ENCODE peak calls at places on chromosome 2, in five cellular contexts. P is astrocyte, Q is heart right ventricle, N is left lung, Z is pancreas. J is an unnamed sample.

GRCh38 chr2:173555833-173556232 is 201.2 kb downstream of the CDCA7 start:
- DNase-seq in N (no peak), Z (no peak), Q (no peak), P (peak; percentile 22), J (no peak)

GRCh38 chr2:35447210-35447609 is 908.4 kb upstream of the CRIM1 start:
- DNase-seq in N (no peak), Q (no peak), Z (no peak), P (no peak), J (no peak)

GRCh38 chr2:242032780-242033656 is 163.5 kb downstream of the RTP5 start:
- DNase-seq in Z (no peak), P (no peak), N (peak; percentile 43), Q (no peak), J (no peak)

GRCh38 chr2:120306091-120306490 is 39.8 kb upstream of the INHBB start:
- DNase-seq in N (peak; percentile 49), P (no peak), Z (no peak), Q (no peak), J (no peak)

GRCh38 chr2:2663401-2664036 is 332.4 kb upstream of the MYT1L start:
- DNase-seq in Z (no peak), P (peak; percentile 33), N (no peak), Q (no peak), J (no peak)

GRCh38 chr2:240600451-240600961 is 14.0 kb downstream of the CAPN10 start:
- DNase-seq in Q (peak; percentile 3), N (peak; percentile 77), Z (no peak), P (no peak), J (no peak)

GRCh38 chr2:78281164-78281563 is 744.3 kb upstream of the REG3G start:
- DNase-seq in N (no peak), Q (no peak), P (no peak), Z (no peak), J (no peak)

GRCh38 chr2:176491172-176491904 is 222.1 kb downstream of the MTX2 start:
- DNase-seq in N (no peak), Q (peak; percentile 58), P (peak; percentile 100), Z (no peak), J (peak; percentile 99)

GRCh38 chr2:187138240-187138639 is 289.3 kb upstream of the ZSWIM2 start:
- DNase-seq in Q (peak; percentile 33), N (peak; percentile 15), P (peak; percentile 27), Z (no peak), J (no peak)

GRCh38 chr2:220756653-220757052 is 815.5 kb downstream of the EPHA4 start:
- DNase-seq in N (no peak), P (no peak), Z (no peak), Q (no peak), J (no peak)

GRCh38 chr2:220744861-220745260 is 827.2 kb downstream of the EPHA4 start:
- DNase-seq in N (no peak), Z (no peak), P (no peak), Q (no peak), J (no peak)

GRCh38 chr2:138712212-138712979 is 67.8 kb downstream of the NXPH2 start:
- DNase-seq in P (peak; percentile 24), Z (no peak), N (no peak), Q (no peak), J (no peak)

GRCh38 chr2:167134381-167135072 is 246.2 kb downstream of the XIRP2 start:
- DNase-seq in Z (no peak), N (no peak), Q (no peak), P (peak; percentile 86), J (peak; percentile 59)

GRCh38 chr2:120783371-120783791 is 47.7 kb downstream of the GLI2 start:
- DNase-seq in N (no peak), Q (no peak), Z (no peak), P (peak; percentile 83), J (no peak)

GRCh38 chr2:224951723-224952481 is 90.4 kb downstream of the DOCK10 start:
- DNase-seq in Q (no peak), Z (no peak), N (no peak), P (no peak), J (no peak)

DNA sequence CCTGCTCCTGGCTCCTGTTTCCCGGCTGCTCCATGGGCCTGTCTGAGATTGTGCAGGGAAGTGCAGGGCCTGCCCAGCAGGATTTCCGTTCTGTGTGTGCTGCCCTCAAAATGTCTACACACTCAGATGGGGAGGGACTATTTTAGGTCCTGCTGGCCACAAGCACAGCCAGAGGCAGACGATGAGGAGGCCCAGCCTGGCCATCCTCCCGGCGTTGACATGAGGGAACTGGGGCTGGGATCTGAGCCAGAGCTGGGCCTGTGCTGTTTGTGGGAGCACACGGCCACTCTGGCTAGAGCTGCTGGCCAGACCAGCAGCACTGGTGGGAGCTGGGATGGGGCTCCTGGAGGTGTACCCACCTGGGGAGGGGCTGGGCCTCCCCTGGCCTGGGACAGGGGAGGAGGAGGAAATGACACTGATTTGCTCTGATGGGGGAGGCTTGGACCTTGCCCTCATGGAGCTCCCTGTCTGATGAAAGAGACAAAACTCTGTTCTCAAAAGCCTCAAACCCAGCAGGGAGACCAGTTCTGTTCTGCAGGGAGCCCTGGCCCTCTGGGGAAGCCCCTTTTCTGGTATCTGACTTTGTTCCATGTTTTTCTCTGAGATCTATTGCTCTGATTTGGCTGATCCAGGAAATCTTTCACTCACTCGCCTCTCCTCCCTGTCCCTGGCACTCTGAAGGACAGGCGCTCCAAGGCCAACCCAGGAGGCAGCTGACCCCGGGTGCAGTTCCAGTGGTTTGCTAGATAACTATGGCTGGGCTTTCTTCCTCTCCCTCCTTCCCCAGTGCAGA is 161.8 kb downstream of the DYSF start:
- DNase-seq in Q (peak; percentile 91), Z (peak; percentile 24), P (peak; percentile 44), N (no peak), J (no peak)
- H3K27ac ChIP-seq in Q (peak overlapping the region; percentile 95), Z (no peak overlapping the region), P (no peak overlapping the region), N (peak overlapping the region; percentile 58), J (no peak overlapping the region)

GRCh38 chr2:64402876-64403275 is 51.1 kb upstream of the LGALSL start:
- DNase-seq in Q (no peak), Z (no peak), N (no peak), P (no peak), J (no peak)

GRCh38 chr2:64404743-64405142 is 49.2 kb upstream of the LGALSL start:
- DNase-seq in Q (peak; percentile 23), P (no peak), Z (no peak), N (no peak), J (no peak)

GRCh38 chr2:64405476-64406406 is 48.2 kb upstream of the LGALSL start:
- DNase-seq in P (peak; percentile 58), Q (peak; percentile 38), Z (no peak), N (no peak), J (no peak)

GRCh38 chr2:64403426-64403825 is 50.5 kb upstream of the LGALSL start:
- DNase-seq in Q (no peak), P (no peak), Z (no peak), N (no peak), J (no peak)

GRCh38 chr2:64404002-64404731 is 49.8 kb upstream of the LGALSL start:
- DNase-seq in Q (peak; percentile 87), P (peak; percentile 69), N (peak; percentile 79), Z (peak; percentile 71), J (no peak)
- H3K27ac ChIP-seq in Q (peak overlapping the region; percentile 83), P (no peak overlapping the region), N (peak overlapping the region; percentile 75), Z (peak overlapping the region; percentile 72), J (no peak overlapping the region)

DNA sequence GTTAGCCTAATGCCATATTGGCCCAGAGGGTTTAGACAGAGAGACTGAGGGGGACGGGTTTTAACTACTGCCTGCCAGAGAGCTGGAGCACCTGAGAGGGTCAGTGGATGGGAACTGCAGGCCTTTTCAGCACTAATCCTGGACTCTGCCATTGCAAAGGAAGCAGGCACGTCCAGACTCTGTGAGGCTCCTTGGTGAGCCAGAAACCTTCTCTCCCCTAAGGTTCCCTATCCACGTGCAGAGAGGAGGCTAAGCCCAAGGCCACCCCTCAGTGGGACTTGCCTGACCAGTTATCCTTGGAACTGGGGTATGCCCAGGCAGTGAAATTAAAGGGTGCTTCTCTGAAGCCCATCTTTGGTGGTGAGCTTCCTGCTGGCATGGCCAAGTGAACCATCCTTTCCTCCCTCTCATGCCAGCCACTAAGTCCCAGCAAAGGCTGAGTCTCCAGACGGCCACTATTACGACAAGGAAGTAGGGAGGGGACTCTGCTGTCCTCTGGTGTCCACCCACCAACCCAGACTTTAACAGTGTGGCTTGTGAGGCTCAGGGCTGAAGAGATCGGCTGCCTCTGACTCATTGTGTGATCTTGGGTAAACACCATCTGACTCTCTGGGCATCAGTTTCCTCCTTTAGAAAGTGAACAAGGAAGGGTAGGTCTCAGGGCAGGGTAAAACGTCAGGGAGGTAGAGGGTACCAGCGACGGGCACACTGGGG is 3.9 kb upstream of the MLPH start:
- DNase-seq in Q (no peak), N (no peak), P (peak; percentile 72), Z (peak; percentile 66), J (no peak)
- H3K27ac ChIP-seq in Q (peak overlapping the region; percentile 82), N (peak overlapping the region; percentile 70), P (peak overlapping the region; percentile 51), Z (peak overlapping the region; percentile 47), J (peak overlapping the region; percentile 65)

GRCh38 chr2:191760655-191761054 is 82.7 kb downstream of the NABP1 start:
- DNase-seq in N (no peak), P (no peak), Z (no peak), Q (no peak), J (no peak)
- H3K27ac ChIP-seq in N (no peak overlapping the region), P (no peak overlapping the region), Z (no peak overlapping the region), Q (no peak overlapping the region), J (no peak overlapping the region)

DNA sequence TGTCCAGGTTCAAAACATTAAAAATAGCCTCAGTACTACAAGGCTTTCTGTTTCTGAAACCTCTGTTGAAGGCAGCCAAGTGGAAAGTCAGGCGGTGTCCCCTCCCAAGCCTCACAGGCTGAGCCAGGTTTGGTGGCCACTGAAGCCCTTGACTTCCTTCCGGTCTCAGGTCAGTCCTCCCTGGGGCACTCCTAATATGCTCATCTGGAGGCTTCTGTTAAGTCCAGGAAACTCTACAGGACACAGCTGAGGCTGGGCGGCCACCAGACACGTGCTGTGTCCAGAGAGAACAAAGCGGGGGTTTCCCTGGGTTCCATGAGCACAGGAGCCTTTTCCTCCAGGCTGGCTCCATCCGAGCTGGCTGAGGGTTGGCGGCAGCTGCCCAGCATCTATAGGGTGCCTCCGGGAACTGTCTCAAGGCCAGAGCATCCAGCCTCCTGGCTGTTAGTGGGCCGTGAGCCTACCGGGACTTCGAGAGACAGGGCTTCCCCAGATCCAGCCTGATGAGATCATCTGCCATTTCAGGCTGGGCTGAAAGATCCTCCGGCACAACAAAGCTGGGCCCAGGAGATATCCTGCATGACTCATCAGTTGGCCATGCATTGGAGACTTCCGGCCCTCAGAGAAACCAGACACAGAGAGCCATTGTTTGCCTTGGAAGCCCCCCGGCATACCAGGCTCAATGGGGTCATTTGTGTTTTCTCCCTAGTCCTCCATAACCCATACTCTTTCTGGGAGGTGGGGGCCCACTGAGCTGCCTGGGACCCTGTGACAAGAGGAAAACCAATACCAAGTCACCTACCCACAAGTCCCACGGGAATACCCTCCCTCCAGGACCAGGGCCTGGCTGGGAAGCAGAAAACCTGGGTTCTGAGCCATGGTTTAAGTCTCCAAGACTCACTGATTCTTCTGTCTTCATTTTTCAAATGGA is 71.7 kb downstream of the HS1BP3 start:
- DNase-seq in Z (peak; percentile 54), N (peak; percentile 68), Q (peak; percentile 73), P (peak; percentile 99), J (peak; percentile 72)
- H3K27ac ChIP-seq in Z (peak overlapping the region; percentile 71), N (peak overlapping the region; percentile 75), Q (peak overlapping the region; percentile 84), P (peak overlapping the region; percentile 97), J (peak overlapping the region; percentile 81)

GRCh38 chr2:160498147-160498546 is 4.5 kb upstream of the RBMS1 start:
- DNase-seq in N (no peak), Q (no peak), P (no peak), Z (no peak), J (no peak)
- H3K27ac ChIP-seq in N (no peak overlapping the region), Q (no peak overlapping the region), P (no peak overlapping the region), Z (no peak overlapping the region), J (no peak overlapping the region)